ENCODE peak calls at places on chromosomes 1 and 21, in six cellular contexts. S, L, C, P, Y and M are unnamed samples.

GRCh38 chr1:229218612-229219025 is 52.3 kb upstream of the RAB4A start:
- DNase-seq in Y (no peak), C (no peak), S (no peak), L (no peak), P (no peak), M (no peak)

GRCh38 chr1:51922040-51922439 is 43.5 kb upstream of the NRDC start:
- DNase-seq in Y (no peak), P (no peak), S (no peak), L (no peak), C (no peak), M (no peak)

GRCh38 chr1:30035522-30036228 is 687.7 kb downstream of the MATN1 start:
- DNase-seq in C (peak), P (peak), S (no peak), L (no peak), Y (no peak), M (no peak)

GRCh38 chr1:234958066-234958701 is 170.5 kb downstream of the TOMM20 start:
- DNase-seq in L (no peak), P (no peak), S (no peak), Y (no peak), C (peak), M (no peak)

GRCh38 chr21:14361958-14362357 is 21.0 kb downstream of the HSPA13 start:
- DNase-seq in P (no peak), C (no peak), S (peak), Y (no peak), L (no peak), M (no peak)

GRCh38 chr1:6414443-6414844 is 5.3 kb downstream of the HES2 start:
- DNase-seq in Y (peak), P (peak), S (no peak), L (peak), C (no peak), M (peak)

GRCh38 chr1:30382496-30382895 is 340.9 kb downstream of the MATN1 start:
- DNase-seq in C (no peak), L (no peak), P (no peak), S (no peak), Y (no peak), M (no peak)

GRCh38 chr1:50667710-50668356 is 244.6 kb upstream of the DMRTA2 start:
- DNase-seq in P (no peak), S (peak), L (no peak), Y (no peak), C (no peak), M (no peak)

GRCh38 chr1:163412216-163412615 is 90.5 kb downstream of the NUF2 start:
- DNase-seq in L (no peak), P (no peak), C (no peak), Y (no peak), S (no peak), M (no peak)
- TF ChIP-seq CTCF in L (no peak), P (peak), C (no peak), Y (no peak), S (no peak), M (no peak)

DNA sequence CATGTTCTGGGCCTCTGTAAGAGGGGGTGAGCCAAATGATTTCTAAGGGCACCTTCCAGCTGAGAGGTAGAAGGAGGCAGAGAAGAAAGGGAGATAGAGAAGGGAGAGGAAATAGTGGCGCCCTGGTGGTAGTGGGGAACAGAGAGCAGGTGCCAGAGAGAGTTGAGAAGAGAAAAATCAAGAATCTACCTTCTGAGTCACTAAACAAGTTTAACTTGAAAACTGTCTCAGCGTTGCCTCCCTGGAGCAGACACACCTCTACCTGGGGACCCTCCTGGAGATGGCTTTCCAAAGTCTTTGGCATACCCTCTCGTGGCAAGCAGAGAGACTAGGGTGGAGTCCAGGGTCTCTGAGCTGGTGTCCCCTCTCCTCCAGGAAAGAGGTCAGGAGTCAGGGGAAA is 1.1 kb upstream of the SLC45A3 start:
- DNase-seq in P (no peak), C (no peak), Y (no peak), S (no peak), L (no peak), M (no peak)
- TF ChIP-seq CTCF in P (no peak), C (no peak), Y (no peak), S (no peak), L (no peak), M (no peak)

GRCh38 chr21:25360593-25360992 is 246.7 kb downstream of the MRPL39 start:
- DNase-seq in L (no peak), P (no peak), C (no peak), Y (no peak), S (no peak), M (no peak)
- TF ChIP-seq CTCF in L (peak), P (peak), C (no peak), Y (peak), S (peak), M (peak)

GRCh38 chr1:172727275-172727674 is 68.4 kb downstream of the FASLG start:
- DNase-seq in C (no peak), L (no peak), S (no peak), Y (no peak), P (no peak), M (no peak)

GRCh38 chr1:172732427-172732826 is 73.5 kb downstream of the FASLG start:
- DNase-seq in S (no peak), Y (no peak), L (no peak), P (no peak), C (no peak), M (no peak)

GRCh38 chr1:172726740-172727139 is 67.8 kb downstream of the FASLG start:
- DNase-seq in S (no peak), P (no peak), L (no peak), C (no peak), Y (no peak), M (no peak)

GRCh38 chr1:172724746-172725613 is 66.1 kb downstream of the FASLG start:
- DNase-seq in L (no peak), C (no peak), S (no peak), Y (peak), P (no peak), M (peak)

GRCh38 chr1:172727956-172728603 is 69.2 kb downstream of the FASLG start:
- DNase-seq in L (no peak), C (no peak), P (peak), Y (peak), S (peak), M (no peak)
- TF ChIP-seq CTCF in L (peak), C (peak), P (peak), Y (peak), S (peak), M (peak)

DNA sequence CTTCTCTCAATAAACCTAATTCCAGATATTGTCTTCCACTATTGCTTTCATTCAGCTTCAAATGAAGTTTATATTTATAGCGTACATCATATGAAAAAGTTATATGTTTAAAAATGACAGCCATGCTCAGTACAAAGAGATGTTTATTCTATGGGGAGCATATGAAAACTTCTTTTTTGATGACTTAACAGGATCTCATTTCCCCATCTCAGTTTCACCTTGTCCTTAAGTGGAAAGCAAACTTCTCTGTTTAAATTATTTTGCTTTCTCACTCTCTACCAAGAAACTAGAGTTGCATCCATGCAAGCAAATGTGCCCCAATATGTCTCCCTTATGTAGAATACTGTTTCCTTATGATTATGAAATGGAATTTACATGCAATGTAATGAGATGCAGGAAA is 799.5 kb upstream of the RGS18 start:
- DNase-seq in L (no peak), S (no peak), C (no peak), Y (no peak), P (no peak), M (no peak)
- TF ChIP-seq CTCF in L (no peak), S (no peak), C (no peak), Y (no peak), P (no peak), M (no peak)

DNA sequence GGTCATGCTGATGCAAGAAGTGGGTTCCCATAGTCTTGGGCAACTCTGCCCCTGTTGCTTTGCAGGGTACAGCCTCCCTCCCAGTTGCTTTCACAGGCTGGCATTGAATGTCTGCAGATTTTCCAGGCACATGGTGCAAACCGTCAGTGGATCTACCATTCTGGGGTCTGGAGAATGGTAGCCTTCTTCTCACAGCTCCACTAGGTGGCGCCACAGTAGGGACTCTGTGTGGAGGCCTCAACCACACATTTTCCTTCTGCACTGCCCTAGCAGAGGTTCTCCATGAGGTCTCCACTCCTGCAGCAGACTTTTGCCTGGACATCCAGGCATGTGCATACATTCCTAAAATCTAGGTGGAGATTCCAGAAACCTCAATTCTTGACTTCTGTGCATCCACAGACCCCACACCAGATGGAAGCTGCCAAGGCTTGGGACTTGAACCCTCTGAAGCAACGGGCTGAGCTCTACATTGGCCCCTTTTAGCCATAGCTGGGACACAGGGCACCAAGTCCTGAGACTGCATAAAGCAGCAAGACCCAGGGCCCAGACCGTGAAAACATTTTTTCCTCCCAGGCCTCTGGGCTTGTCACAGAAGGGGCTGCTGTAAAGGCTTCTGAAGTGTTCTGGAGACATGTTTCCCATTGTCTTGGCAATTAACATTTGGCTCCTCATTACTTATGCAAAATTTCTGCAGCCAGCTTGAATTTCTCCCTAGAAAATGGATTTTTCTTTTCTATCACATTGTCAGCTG is 466.2 kb upstream of the PBX1 start:
- DNase-seq in C (no peak), S (no peak), L (no peak), P (peak), Y (peak), M (no peak)
- TF ChIP-seq CTCF in C (peak), S (peak), L (no peak), P (peak), Y (peak), M (peak)

GRCh38 chr1:203034422-203035110 is 8.3 kb downstream of the PPFIA4 start:
- DNase-seq in S (no peak), C (peak), L (no peak), Y (no peak), P (peak), M (no peak)

GRCh38 chr1:203028784-203029553 is 2.7 kb downstream of the PPFIA4 start:
- DNase-seq in P (no peak), S (no peak), L (no peak), Y (no peak), C (peak), M (no peak)

GRCh38 chr1:203033287-203033686 is 7.0 kb downstream of the PPFIA4 start:
- DNase-seq in S (no peak), Y (no peak), P (peak), L (no peak), C (peak), M (no peak)

GRCh38 chr1:203033917-203034316 is 7.6 kb downstream of the PPFIA4 start:
- DNase-seq in P (peak), C (peak), Y (no peak), L (no peak), S (no peak), M (no peak)

DNA sequence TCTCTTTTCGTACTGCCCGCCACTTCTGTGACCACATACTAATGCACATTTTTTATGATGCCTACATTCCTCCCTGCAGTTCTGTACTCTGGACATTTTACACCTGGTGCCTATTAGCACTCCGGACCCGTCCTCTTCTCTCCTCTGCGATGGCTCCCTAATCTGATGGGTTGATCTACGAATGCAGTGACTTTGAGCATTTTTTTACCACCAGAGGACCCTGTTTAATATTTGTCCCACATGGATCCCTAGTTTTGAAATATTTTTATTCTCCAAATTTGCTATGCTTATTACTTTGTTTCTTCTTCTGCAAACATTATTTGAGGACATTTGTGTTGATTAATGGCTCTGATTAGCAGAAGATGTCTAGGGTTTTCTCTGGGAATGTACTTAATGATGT is 5.2 kb downstream of the PPFIA4 start:
- DNase-seq in P (peak), C (peak), Y (no peak), S (no peak), L (no peak), M (no peak)
- TF ChIP-seq CTCF in P (peak), C (peak), Y (peak), S (peak), L (no peak), M (peak)